ENCODE peak calls at places on chromosomes 6 and 20, in eight cellular contexts. I is myocyte; Z is CD4-positive, alpha-beta T cell; H is NCI-H774; A is aorta; P is AG08395; Q is CD4-positive, alpha-beta memory T cell; K is activated CD4-positive, CD25-positive, alpha-beta regulatory T cell. V is an unnamed sample.

GRCh38 chr6:28137458-28138020 is 4.1 kb upstream of the ZKSCAN8 start:
- DNase-seq in A (no peak), K (no peak), I (no peak), H (no peak), Q (peak), Z (no peak), P (no peak), V (no peak)

GRCh38 chr6:29014729-29015608 is 9.9 kb upstream of the ZNF311 start:
- DNase-seq in Z (no peak), K (no peak), Q (no peak), I (no peak), P (peak), A (peak), H (no peak), V (no peak)

GRCh38 chr6:16150098-16150497 is 21.2 kb downstream of the MYLIP start:
- DNase-seq in K (no peak), A (no peak), P (no peak), Z (no peak), H (no peak), Q (no peak), I (no peak), V (no peak)

GRCh38 chr6:372336-372911 is 19.1 kb upstream of the IRF4 start:
- DNase-seq in Q (no peak), I (no peak), A (no peak), H (no peak), P (no peak), Z (no peak), K (no peak), V (no peak)

GRCh38 chr20:62364911-62365736 is 2.0 kb downstream of the LAMA5 start:
- DNase-seq in K (no peak), Z (no peak), Q (no peak), A (peak), I (peak), P (no peak), H (no peak), V (peak)

GRCh38 chr20:32756156-32756555 is 6.0 kb upstream of the DNMT3B start:
- DNase-seq in K (no peak), Q (no peak), I (no peak), P (no peak), H (no peak), A (no peak), Z (no peak), V (no peak)

GRCh38 chr6:130683761-130684517 is 143.3 kb upstream of the SMLR1 start:
- DNase-seq in P (no peak), I (no peak), K (no peak), Q (no peak), Z (no peak), A (no peak), H (no peak), V (no peak)

GRCh38 chr6:16947461-16948159 is 154.2 kb upstream of the STMND1 start:
- DNase-seq in I (peak), A (no peak), Z (no peak), K (no peak), Q (no peak), H (no peak), P (peak), V (peak)

GRCh38 chr6:152746172-152746553 is 4.4 kb upstream of the VIP start:
- DNase-seq in Z (no peak), I (no peak), P (peak), Q (no peak), A (no peak), K (no peak), H (no peak), V (no peak)

GRCh38 chr20:16553161-16553560 is 20.1 kb downstream of the KIF16B start:
- DNase-seq in Q (no peak), H (no peak), K (no peak), I (no peak), A (no peak), Z (no peak), P (no peak), V (no peak)

GRCh38 chr6:3615391-3616380 is 135.8 kb downstream of the PXDC1 start:
- DNase-seq in I (peak), H (no peak), K (no peak), A (no peak), P (no peak), Z (no peak), Q (no peak), V (no peak)

GRCh38 chr6:111265842-111266241 is 178.5 kb downstream of the SLC16A10 start:
- DNase-seq in P (no peak), H (no peak), A (no peak), Z (no peak), Q (no peak), K (no peak), I (no peak), V (no peak)

GRCh38 chr6:18464176-18464575 is 77.0 kb downstream of the RNF144B start:
- DNase-seq in Q (no peak), K (no peak), I (no peak), Z (no peak), H (no peak), P (no peak), A (no peak), V (no peak)

GRCh38 chr6:108651781-108652227 is 91.1 kb downstream of the FOXO3 start:
- DNase-seq in P (peak), K (no peak), Q (no peak), Z (no peak), A (peak), I (peak), H (no peak), V (no peak)

GRCh38 chr6:137927777-137928218 is 60.7 kb downstream of the TNFAIP3 start:
- DNase-seq in H (no peak), P (no peak), Z (peak), K (peak), Q (peak), I (peak), A (peak), V (no peak)